ENCODE peak calls at places on chromosome 7, in seven cellular contexts. One of them, this sample, is unnamed.

GRCh38 chr7:107035446-107035845 is 9.1 kb upstream of the PRKAR2B start:
- DNase-seq in PC-9: no peak
- DNase-seq in neuronal stem cell: no peak
- DNase-seq in fibroblast of lung: peak; percentile 90
- DNase-seq in uterus: no peak
- DNase-seq in psoas muscle: no peak
- DNase-seq in CD4-positive, CD25-positive, alpha-beta regulatory T cell: no peak
- DNase-seq in this sample: no peak

GRCh38 chr7:127995866-127996215 is 35.4 kb downstream of the LRRC4 start:
- DNase-seq in PC-9: no peak
- DNase-seq in fibroblast of lung: no peak
- DNase-seq in uterus: no peak
- DNase-seq in CD4-positive, CD25-positive, alpha-beta regulatory T cell: no peak
- DNase-seq in neuronal stem cell: no peak
- DNase-seq in psoas muscle: peak; percentile 41
- DNase-seq in this sample: no peak

GRCh38 chr7:32943654-32944030 is 13.6 kb upstream of the FKBP9 start:
- DNase-seq in fibroblast of lung: no peak
- DNase-seq in PC-9: no peak
- DNase-seq in neuronal stem cell: no peak
- DNase-seq in CD4-positive, CD25-positive, alpha-beta regulatory T cell: no peak
- DNase-seq in uterus: no peak
- DNase-seq in psoas muscle: no peak
- DNase-seq in this sample: no peak

GRCh38 chr7:13560441-13560840 is 429.0 kb downstream of the ETV1 start:
- DNase-seq in psoas muscle: no peak
- DNase-seq in CD4-positive, CD25-positive, alpha-beta regulatory T cell: no peak
- DNase-seq in neuronal stem cell: no peak
- DNase-seq in uterus: no peak
- DNase-seq in fibroblast of lung: peak; percentile 73
- DNase-seq in PC-9: no peak
- DNase-seq in this sample: no peak

GRCh38 chr7:157013602-157014549 is 3.4 kb upstream of the MNX1 start:
- DNase-seq in uterus: no peak
- DNase-seq in CD4-positive, CD25-positive, alpha-beta regulatory T cell: no peak
- DNase-seq in neuronal stem cell: no peak
- DNase-seq in fibroblast of lung: no peak
- DNase-seq in psoas muscle: no peak
- DNase-seq in PC-9: no peak
- DNase-seq in this sample: no peak

GRCh38 chr7:128379900-128380806 is 18.7 kb upstream of the PRRT4 start:
- DNase-seq in fibroblast of lung: no peak
- DNase-seq in psoas muscle: no peak
- DNase-seq in neuronal stem cell: no peak
- DNase-seq in CD4-positive, CD25-positive, alpha-beta regulatory T cell: no peak
- DNase-seq in PC-9: no peak
- DNase-seq in uterus: no peak
- DNase-seq in this sample: no peak

GRCh38 chr7:53596230-53596629 is 560.8 kb downstream of the POM121L12 start:
- DNase-seq in psoas muscle: no peak
- DNase-seq in uterus: no peak
- DNase-seq in fibroblast of lung: peak; percentile 24
- DNase-seq in PC-9: peak; percentile 55
- DNase-seq in neuronal stem cell: no peak
- DNase-seq in CD4-positive, CD25-positive, alpha-beta regulatory T cell: no peak
- DNase-seq in this sample: no peak

GRCh38 chr7:11726251-11727155 is 105.5 kb downstream of the THSD7A start:
- DNase-seq in PC-9: no peak
- DNase-seq in psoas muscle: peak; percentile 20
- DNase-seq in fibroblast of lung: peak; percentile 86
- DNase-seq in uterus: peak; percentile 62
- DNase-seq in neuronal stem cell: no peak
- DNase-seq in CD4-positive, CD25-positive, alpha-beta regulatory T cell: no peak
- DNase-seq in this sample: no peak

GRCh38 chr7:128672927-128673517 is 930 bp downstream of the GARIN1A start:
- DNase-seq in psoas muscle: no peak
- DNase-seq in CD4-positive, CD25-positive, alpha-beta regulatory T cell: peak; percentile 33
- DNase-seq in uterus: no peak
- DNase-seq in neuronal stem cell: no peak
- DNase-seq in PC-9: no peak
- DNase-seq in fibroblast of lung: peak; percentile 16
- DNase-seq in this sample: no peak

GRCh38 chr7:24757799-24758275 is 573 bp upstream of the GSDME start:
- DNase-seq in PC-9: peak; percentile 56
- DNase-seq in uterus: no peak
- DNase-seq in neuronal stem cell: no peak
- DNase-seq in CD4-positive, CD25-positive, alpha-beta regulatory T cell: no peak
- DNase-seq in psoas muscle: no peak
- DNase-seq in fibroblast of lung: peak; percentile 66
- DNase-seq in this sample: no peak

GRCh38 chr7:36661135-36661840 is 63.0 kb downstream of the AOAH start:
- DNase-seq in uterus: no peak
- DNase-seq in psoas muscle: no peak
- DNase-seq in neuronal stem cell: no peak
- DNase-seq in fibroblast of lung: peak; percentile 77
- DNase-seq in CD4-positive, CD25-positive, alpha-beta regulatory T cell: no peak
- DNase-seq in PC-9: no peak
- DNase-seq in this sample: no peak

GRCh38 chr7:127346575-127347256 is 45.8 kb downstream of the ZNF800 start:
- DNase-seq in fibroblast of lung: no peak
- DNase-seq in PC-9: no peak
- DNase-seq in psoas muscle: no peak
- DNase-seq in neuronal stem cell: no peak
- DNase-seq in uterus: no peak
- DNase-seq in CD4-positive, CD25-positive, alpha-beta regulatory T cell: no peak
- DNase-seq in this sample: no peak

GRCh38 chr7:110775046-110775445 is 315.9 kb upstream of the LRRN3 start:
- DNase-seq in neuronal stem cell: no peak
- DNase-seq in fibroblast of lung: peak; percentile 52
- DNase-seq in CD4-positive, CD25-positive, alpha-beta regulatory T cell: no peak
- DNase-seq in uterus: no peak
- DNase-seq in psoas muscle: no peak
- DNase-seq in PC-9: no peak
- DNase-seq in this sample: no peak

GRCh38 chr7:16739863-16740622 is 13.5 kb upstream of the TSPAN13 start:
- DNase-seq in neuronal stem cell: no peak
- DNase-seq in PC-9: peak; percentile 73
- DNase-seq in CD4-positive, CD25-positive, alpha-beta regulatory T cell: peak; percentile 5
- DNase-seq in fibroblast of lung: peak; percentile 99
- DNase-seq in uterus: peak; percentile 64
- DNase-seq in psoas muscle: no peak
- DNase-seq in this sample: no peak

GRCh38 chr7:37786741-37787569 is 61.4 kb upstream of the NME8 start:
- DNase-seq in neuronal stem cell: no peak
- DNase-seq in CD4-positive, CD25-positive, alpha-beta regulatory T cell: peak; percentile 45
- DNase-seq in psoas muscle: no peak
- DNase-seq in uterus: no peak
- DNase-seq in PC-9: no peak
- DNase-seq in fibroblast of lung: no peak
- DNase-seq in this sample: peak; percentile 24

GRCh38 chr7:115010436-115010810 is 88.5 kb downstream of the MDFIC start:
- DNase-seq in fibroblast of lung: no peak
- DNase-seq in uterus: no peak
- DNase-seq in psoas muscle: no peak
- DNase-seq in CD4-positive, CD25-positive, alpha-beta regulatory T cell: peak; percentile 66
- DNase-seq in neuronal stem cell: no peak
- DNase-seq in PC-9: no peak
- DNase-seq in this sample: no peak

GRCh38 chr7:18305866-18306265 is 189.7 kb upstream of the HDAC9 start:
- DNase-seq in neuronal stem cell: no peak
- DNase-seq in uterus: no peak
- DNase-seq in psoas muscle: no peak
- DNase-seq in fibroblast of lung: peak; percentile 27
- DNase-seq in PC-9: no peak
- DNase-seq in CD4-positive, CD25-positive, alpha-beta regulatory T cell: no peak
- DNase-seq in this sample: no peak

GRCh38 chr7:127347567-127348246 is 44.8 kb downstream of the ZNF800 start:
- DNase-seq in uterus: peak; percentile 37
- DNase-seq in CD4-positive, CD25-positive, alpha-beta regulatory T cell: peak; percentile 80
- DNase-seq in psoas muscle: peak; percentile 66
- DNase-seq in fibroblast of lung: peak; percentile 65
- DNase-seq in neuronal stem cell: peak; percentile 60
- DNase-seq in PC-9: no peak
- DNase-seq in this sample: peak; percentile 77

GRCh38 chr7:12770227-12770975 is 83.0 kb downstream of the ARL4A start:
- DNase-seq in fibroblast of lung: peak; percentile 61
- DNase-seq in CD4-positive, CD25-positive, alpha-beta regulatory T cell: no peak
- DNase-seq in uterus: no peak
- DNase-seq in psoas muscle: no peak
- DNase-seq in PC-9: no peak
- DNase-seq in neuronal stem cell: no peak
- DNase-seq in this sample: no peak

GRCh38 chr7:43592321-43592720 is 9.4 kb downstream of the STK17A start:
- DNase-seq in fibroblast of lung: no peak
- DNase-seq in CD4-positive, CD25-positive, alpha-beta regulatory T cell: no peak
- DNase-seq in psoas muscle: no peak
- DNase-seq in PC-9: no peak
- DNase-seq in neuronal stem cell: no peak
- DNase-seq in uterus: no peak
- DNase-seq in this sample: no peak
- H3K4me1 ChIP-seq in fibroblast of lung: peaks cover 6% of the 10 kb centered on the region
- H3K4me1 ChIP-seq in CD4-positive, CD25-positive, alpha-beta regulatory T cell: peaks cover 81% of the 10 kb centered on the region
- H3K4me1 ChIP-seq in psoas muscle: peaks cover 7% of the 10 kb centered on the region
- H3K4me1 ChIP-seq in PC-9: peaks cover 48% of the 10 kb centered on the region
- H3K4me1 ChIP-seq in neuronal stem cell: no peaks in the 10 kb centered on the region
- H3K4me1 ChIP-seq in uterus: no peaks in the 10 kb centered on the region
- H3K4me1 ChIP-seq in this sample: peaks cover 82% of the 10 kb centered on the region

GRCh38 chr7:70006411-70006920 is 408.2 kb downstream of the AUTS2 start:
- DNase-seq in PC-9: no peak
- DNase-seq in CD4-positive, CD25-positive, alpha-beta regulatory T cell: no peak
- DNase-seq in psoas muscle: no peak
- DNase-seq in fibroblast of lung: no peak
- DNase-seq in neuronal stem cell: no peak
- DNase-seq in uterus: no peak
- DNase-seq in this sample: no peak

GRCh38 chr7:70000747-70001348 is 402.6 kb downstream of the AUTS2 start:
- DNase-seq in uterus: no peak
- DNase-seq in CD4-positive, CD25-positive, alpha-beta regulatory T cell: no peak
- DNase-seq in fibroblast of lung: no peak
- DNase-seq in PC-9: no peak
- DNase-seq in neuronal stem cell: no peak
- DNase-seq in psoas muscle: no peak
- DNase-seq in this sample: no peak

GRCh38 chr7:70005885-70006284 is 407.6 kb downstream of the AUTS2 start:
- DNase-seq in PC-9: no peak
- DNase-seq in psoas muscle: no peak
- DNase-seq in fibroblast of lung: no peak
- DNase-seq in CD4-positive, CD25-positive, alpha-beta regulatory T cell: no peak
- DNase-seq in uterus: no peak
- DNase-seq in neuronal stem cell: no peak
- DNase-seq in this sample: no peak
- H3K4me1 ChIP-seq in PC-9: no peaks in the 10 kb centered on the region
- H3K4me1 ChIP-seq in psoas muscle: no peaks in the 10 kb centered on the region
- H3K4me1 ChIP-seq in fibroblast of lung: no peaks in the 10 kb centered on the region
- H3K4me1 ChIP-seq in CD4-positive, CD25-positive, alpha-beta regulatory T cell: peaks cover 6% of the 10 kb centered on the region
- H3K4me1 ChIP-seq in uterus: no peaks in the 10 kb centered on the region
- H3K4me1 ChIP-seq in neuronal stem cell: peaks cover 3% of the 10 kb centered on the region
- H3K4me1 ChIP-seq in this sample: no peaks in the 10 kb centered on the region

GRCh38 chr7:140212100-140212881 is 35.5 kb upstream of the KDM7A start:
- DNase-seq in PC-9: no peak
- DNase-seq in uterus: no peak
- DNase-seq in CD4-positive, CD25-positive, alpha-beta regulatory T cell: peak; percentile 91
- DNase-seq in fibroblast of lung: peak; percentile 16
- DNase-seq in neuronal stem cell: no peak
- DNase-seq in psoas muscle: no peak
- DNase-seq in this sample: no peak
- H3K4me1 ChIP-seq in PC-9: peaks cover 15% of the 10 kb centered on the region
- H3K4me1 ChIP-seq in uterus: no peaks in the 10 kb centered on the region
- H3K4me1 ChIP-seq in CD4-positive, CD25-positive, alpha-beta regulatory T cell: peaks cover 64% of the 10 kb centered on the region
- H3K4me1 ChIP-seq in fibroblast of lung: no peaks in the 10 kb centered on the region
- H3K4me1 ChIP-seq in neuronal stem cell: no peaks in the 10 kb centered on the region
- H3K4me1 ChIP-seq in psoas muscle: no peaks in the 10 kb centered on the region
- H3K4me1 ChIP-seq in this sample: peaks cover 36% of the 10 kb centered on the region

GRCh38 chr7:123075838-123076462 is 80.5 kb upstream of the TAS2R16 start:
- DNase-seq in psoas muscle: no peak
- DNase-seq in CD4-positive, CD25-positive, alpha-beta regulatory T cell: no peak
- DNase-seq in uterus: no peak
- DNase-seq in neuronal stem cell: no peak
- DNase-seq in PC-9: no peak
- DNase-seq in fibroblast of lung: no peak
- DNase-seq in this sample: no peak
- H3K4me1 ChIP-seq in psoas muscle: no peaks in the 10 kb centered on the region
- H3K4me1 ChIP-seq in CD4-positive, CD25-positive, alpha-beta regulatory T cell: no peaks in the 10 kb centered on the region
- H3K4me1 ChIP-seq in uterus: no peaks in the 10 kb centered on the region
- H3K4me1 ChIP-seq in neuronal stem cell: no peaks in the 10 kb centered on the region
- H3K4me1 ChIP-seq in PC-9: no peaks in the 10 kb centered on the region
- H3K4me1 ChIP-seq in fibroblast of lung: no peaks in the 10 kb centered on the region
- H3K4me1 ChIP-seq in this sample: no peaks in the 10 kb centered on the region

GRCh38 chr7:2325028-2325625 is 10.9 kb upstream of the SNX8 start:
- DNase-seq in neuronal stem cell: no peak
- DNase-seq in fibroblast of lung: no peak
- DNase-seq in PC-9: no peak
- DNase-seq in psoas muscle: no peak
- DNase-seq in uterus: no peak
- DNase-seq in CD4-positive, CD25-positive, alpha-beta regulatory T cell: no peak
- DNase-seq in this sample: no peak

GRCh38 chr7:2316578-2316977 is 2.3 kb upstream of the SNX8 start:
- DNase-seq in CD4-positive, CD25-positive, alpha-beta regulatory T cell: no peak
- DNase-seq in neuronal stem cell: no peak
- DNase-seq in psoas muscle: no peak
- DNase-seq in fibroblast of lung: no peak
- DNase-seq in uterus: no peak
- DNase-seq in PC-9: no peak
- DNase-seq in this sample: no peak

GRCh38 chr7:2315787-2316186 is 1.5 kb upstream of the SNX8 start:
- DNase-seq in neuronal stem cell: no peak
- DNase-seq in PC-9: no peak
- DNase-seq in CD4-positive, CD25-positive, alpha-beta regulatory T cell: no peak
- DNase-seq in uterus: no peak
- DNase-seq in fibroblast of lung: no peak
- DNase-seq in psoas muscle: no peak
- DNase-seq in this sample: no peak

GRCh38 chr7:2317556-2318293 is 3.5 kb upstream of the SNX8 start:
- DNase-seq in fibroblast of lung: no peak
- DNase-seq in PC-9: no peak
- DNase-seq in neuronal stem cell: no peak
- DNase-seq in uterus: no peak
- DNase-seq in psoas muscle: no peak
- DNase-seq in CD4-positive, CD25-positive, alpha-beta regulatory T cell: no peak
- DNase-seq in this sample: no peak

GRCh38 chr7:2321020-2321419 is 6.8 kb upstream of the SNX8 start:
- DNase-seq in uterus: no peak
- DNase-seq in PC-9: no peak
- DNase-seq in neuronal stem cell: no peak
- DNase-seq in psoas muscle: no peak
- DNase-seq in fibroblast of lung: peak; percentile 14
- DNase-seq in CD4-positive, CD25-positive, alpha-beta regulatory T cell: no peak
- DNase-seq in this sample: no peak
- H3K4me1 ChIP-seq in uterus: no peaks in the 10 kb centered on the region
- H3K4me1 ChIP-seq in PC-9: no peaks in the 10 kb centered on the region
- H3K4me1 ChIP-seq in neuronal stem cell: no peaks in the 10 kb centered on the region
- H3K4me1 ChIP-seq in psoas muscle: no peaks in the 10 kb centered on the region
- H3K4me1 ChIP-seq in fibroblast of lung: no peaks in the 10 kb centered on the region
- H3K4me1 ChIP-seq in CD4-positive, CD25-positive, alpha-beta regulatory T cell: no peaks in the 10 kb centered on the region
- H3K4me1 ChIP-seq in this sample: no peaks in the 10 kb centered on the region

GRCh38 chr7:131355917-131356777 is 28.5 kb downstream of the MKLN1 start:
- DNase-seq in psoas muscle: no peak
- DNase-seq in uterus: no peak
- DNase-seq in PC-9: no peak
- DNase-seq in CD4-positive, CD25-positive, alpha-beta regulatory T cell: no peak
- DNase-seq in fibroblast of lung: no peak
- DNase-seq in neuronal stem cell: no peak
- DNase-seq in this sample: no peak
- H3K4me1 ChIP-seq in psoas muscle: peaks cover 57% of the 10 kb centered on the region
- H3K4me1 ChIP-seq in uterus: peaks cover 25% of the 10 kb centered on the region
- H3K4me1 ChIP-seq in PC-9: no peaks in the 10 kb centered on the region
- H3K4me1 ChIP-seq in CD4-positive, CD25-positive, alpha-beta regulatory T cell: peaks cover 38% of the 10 kb centered on the region
- H3K4me1 ChIP-seq in fibroblast of lung: no peaks in the 10 kb centered on the region
- H3K4me1 ChIP-seq in neuronal stem cell: no peaks in the 10 kb centered on the region
- H3K4me1 ChIP-seq in this sample: peaks cover 40% of the 10 kb centered on the region